ENCODE peak calls at places on chromosomes 5 and 9, in four cellular contexts. M, N, U and T are unnamed samples.

GRCh38 chr5:144004146-144004545 is 166.3 kb downstream of the YIPF5 start:
- DNase-seq in M (no peak), N (no peak), U (no peak), T (no peak)

GRCh38 chr5:32713396-32714381 is 2.6 kb downstream of the NPR3 start:
- DNase-seq in M (no peak), N (no peak), U (peak; percentile 69), T (no peak)

GRCh38 chr5:136028782-136029742 is at the start of gene TGFBI:
- DNase-seq in M (no peak), N (peak; percentile 40), U (peak; percentile 88), T (no peak)

GRCh38 chr5:43425965-43426364 is 13.8 kb upstream of the CCL28 start:
- DNase-seq in M (no peak), N (no peak), U (no peak), T (no peak)

GRCh38 chr9:125750656-125751035 is 3.5 kb downstream of the PBX3 start:
- DNase-seq in M (no peak), N (no peak), U (no peak), T (no peak)

GRCh38 chr5:163916376-163916775 is 411.0 kb downstream of the MAT2B start:
- DNase-seq in M (no peak), N (peak; percentile 94), U (no peak), T (no peak)

GRCh38 chr5:76690027-76690679 is 25.8 kb upstream of the F2R start:
- DNase-seq in M (no peak), N (no peak), U (no peak), T (no peak)

GRCh38 chr5:82174128-82174918 is 103.8 kb downstream of the RPS23 start:
- DNase-seq in M (no peak), N (peak; percentile 87), U (no peak), T (no peak)

GRCh38 chr9:89484475-89485404 is 13.2 kb downstream of the SEMA4D start:
- DNase-seq in M (no peak), N (peak; percentile 68), U (no peak), T (no peak)

GRCh38 chr5:72628771-72629313 is 121.6 kb upstream of the ZNF366 start:
- DNase-seq in M (no peak), N (no peak), U (no peak), T (no peak)

GRCh38 chr5:28548856-28549255 is 1510.5 kb upstream of the CDH9 start:
- DNase-seq in M (no peak), N (no peak), U (no peak), T (no peak)

GRCh38 chr5:35876454-35876853 is 19.8 kb downstream of the IL7R start:
- DNase-seq in M (no peak), N (peak; percentile 66), U (no peak), T (no peak)

GRCh38 chr9:98778711-98779530 is 17.4 kb downstream of the ANKS6 start:
- DNase-seq in M (no peak), N (no peak), U (no peak), T (peak; percentile 18)

GRCh38 chr5:178230879-178231735 is 1.5 kb downstream of the PHYKPL start:
- DNase-seq in M (no peak), N (no peak), U (no peak), T (peak; percentile 79)

GRCh38 chr9:22214497-22215031 is 205.5 kb upstream of the CDKN2B start:
- DNase-seq in M (peak; percentile 46), N (no peak), U (no peak), T (no peak)

GRCh38 chr5:152711996-152712395 is 306.9 kb upstream of the NMUR2 start:
- DNase-seq in M (no peak), N (no peak), U (no peak), T (no peak)

GRCh38 chr5:115875447-115875846 is 33.7 kb downstream of the AP3S1 start:
- DNase-seq in M (no peak), N (no peak), U (no peak), T (no peak)

GRCh38 chr5:95963650-95964410 is 2.2 kb upstream of the ELL2 start:
- DNase-seq in M (no peak), N (peak; percentile 40), U (no peak), T (no peak)

GRCh38 chr5:30749971-30750370 is 443.5 kb upstream of the CDH6 start:
- DNase-seq in M (no peak), N (no peak), U (no peak), T (no peak)